ENCODE peak calls at places on chromosome 3, in nine cellular contexts. One of them, this sample, is unnamed.

GRCh38 chr3:152264378-152264777 is 4.4 kb upstream of the MBNL1 start:
- DNase-seq in central memory CD4-positive, alpha-beta T cell: no peak
- DNase-seq in stimulated activated CD4-positive, alpha-beta T cell treated with anti-CD3 and anti-CD28 coated beads, Interleukin-4, amount 100 ng/mL, for 48 hours: no peak
- DNase-seq in stimulated activated CD8-positive, alpha-beta memory T cell treated with anti-CD3 and anti-CD28 coated beads, Interleukin-7, amount 100 ng/mL, for 4 hours: no peak
- DNase-seq in NCI-H2171 treated with DMSO at 0.1 percent for 48 hours: no peak
- DNase-seq in spleen: no peak
- DNase-seq in GM20000: no peak
- DNase-seq in activated gamma-delta T cell treated with Interleukin-2 at 50 U/mL for 16 hours: no peak
- DNase-seq in type B pancreatic cell: no peak
- DNase-seq in this sample: no peak

GRCh38 chr3:66036586-66037061 is 2.1 kb downstream of the MAGI1 start:
- DNase-seq in central memory CD4-positive, alpha-beta T cell: no peak
- DNase-seq in stimulated activated CD4-positive, alpha-beta T cell treated with anti-CD3 and anti-CD28 coated beads, Interleukin-4, amount 100 ng/mL, for 48 hours: no peak
- DNase-seq in stimulated activated CD8-positive, alpha-beta memory T cell treated with anti-CD3 and anti-CD28 coated beads, Interleukin-7, amount 100 ng/mL, for 4 hours: no peak
- DNase-seq in NCI-H2171 treated with DMSO at 0.1 percent for 48 hours: no peak
- DNase-seq in spleen: no peak
- DNase-seq in GM20000: no peak
- DNase-seq in activated gamma-delta T cell treated with Interleukin-2 at 50 U/mL for 16 hours: no peak
- DNase-seq in type B pancreatic cell: no peak
- DNase-seq in this sample: no peak

GRCh38 chr3:156174229-156174847 is 54.0 kb downstream of the KCNAB1 start:
- DNase-seq in central memory CD4-positive, alpha-beta T cell: no peak
- DNase-seq in stimulated activated CD4-positive, alpha-beta T cell treated with anti-CD3 and anti-CD28 coated beads, Interleukin-4, amount 100 ng/mL, for 48 hours: no peak
- DNase-seq in stimulated activated CD8-positive, alpha-beta memory T cell treated with anti-CD3 and anti-CD28 coated beads, Interleukin-7, amount 100 ng/mL, for 4 hours: no peak
- DNase-seq in NCI-H2171 treated with DMSO at 0.1 percent for 48 hours: peak; percentile 37
- DNase-seq in spleen: no peak
- DNase-seq in GM20000: no peak
- DNase-seq in activated gamma-delta T cell treated with Interleukin-2 at 50 U/mL for 16 hours: no peak
- DNase-seq in type B pancreatic cell: no peak
- DNase-seq in this sample: no peak

GRCh38 chr3:40771112-40771511 is 246.4 kb downstream of the ZNF621 start:
- DNase-seq in central memory CD4-positive, alpha-beta T cell: no peak
- DNase-seq in stimulated activated CD4-positive, alpha-beta T cell treated with anti-CD3 and anti-CD28 coated beads, Interleukin-4, amount 100 ng/mL, for 48 hours: no peak
- DNase-seq in stimulated activated CD8-positive, alpha-beta memory T cell treated with anti-CD3 and anti-CD28 coated beads, Interleukin-7, amount 100 ng/mL, for 4 hours: no peak
- DNase-seq in NCI-H2171 treated with DMSO at 0.1 percent for 48 hours: no peak
- DNase-seq in spleen: no peak
- DNase-seq in GM20000: no peak
- DNase-seq in activated gamma-delta T cell treated with Interleukin-2 at 50 U/mL for 16 hours: no peak
- DNase-seq in type B pancreatic cell: no peak
- DNase-seq in this sample: no peak

GRCh38 chr3:22777834-22778233 is 425.3 kb upstream of the UBE2E2 start:
- DNase-seq in central memory CD4-positive, alpha-beta T cell: no peak
- DNase-seq in stimulated activated CD4-positive, alpha-beta T cell treated with anti-CD3 and anti-CD28 coated beads, Interleukin-4, amount 100 ng/mL, for 48 hours: no peak
- DNase-seq in stimulated activated CD8-positive, alpha-beta memory T cell treated with anti-CD3 and anti-CD28 coated beads, Interleukin-7, amount 100 ng/mL, for 4 hours: no peak
- DNase-seq in NCI-H2171 treated with DMSO at 0.1 percent for 48 hours: no peak
- DNase-seq in spleen: no peak
- DNase-seq in GM20000: no peak
- DNase-seq in activated gamma-delta T cell treated with Interleukin-2 at 50 U/mL for 16 hours: no peak
- DNase-seq in type B pancreatic cell: no peak
- DNase-seq in this sample: no peak

GRCh38 chr3:21825684-21826083 is 74.7 kb upstream of the ZNF385D start:
- DNase-seq in central memory CD4-positive, alpha-beta T cell: no peak
- DNase-seq in stimulated activated CD4-positive, alpha-beta T cell treated with anti-CD3 and anti-CD28 coated beads, Interleukin-4, amount 100 ng/mL, for 48 hours: no peak
- DNase-seq in stimulated activated CD8-positive, alpha-beta memory T cell treated with anti-CD3 and anti-CD28 coated beads, Interleukin-7, amount 100 ng/mL, for 4 hours: no peak
- DNase-seq in NCI-H2171 treated with DMSO at 0.1 percent for 48 hours: no peak
- DNase-seq in spleen: no peak
- DNase-seq in GM20000: no peak
- DNase-seq in activated gamma-delta T cell treated with Interleukin-2 at 50 U/mL for 16 hours: no peak
- DNase-seq in type B pancreatic cell: no peak
- DNase-seq in this sample: no peak

GRCh38 chr3:197186887-197187588 is 111.4 kb downstream of the DLG1 start:
- DNase-seq in central memory CD4-positive, alpha-beta T cell: peak; percentile 24
- DNase-seq in stimulated activated CD4-positive, alpha-beta T cell treated with anti-CD3 and anti-CD28 coated beads, Interleukin-4, amount 100 ng/mL, for 48 hours: no peak
- DNase-seq in stimulated activated CD8-positive, alpha-beta memory T cell treated with anti-CD3 and anti-CD28 coated beads, Interleukin-7, amount 100 ng/mL, for 4 hours: no peak
- DNase-seq in NCI-H2171 treated with DMSO at 0.1 percent for 48 hours: peak; percentile 75
- DNase-seq in spleen: no peak
- DNase-seq in GM20000: peak; percentile 57
- DNase-seq in activated gamma-delta T cell treated with Interleukin-2 at 50 U/mL for 16 hours: peak; percentile 21
- DNase-seq in type B pancreatic cell: no peak
- DNase-seq in this sample: no peak

GRCh38 chr3:18238721-18239331 is 186.3 kb downstream of the SATB1 start:
- DNase-seq in central memory CD4-positive, alpha-beta T cell: no peak
- DNase-seq in stimulated activated CD4-positive, alpha-beta T cell treated with anti-CD3 and anti-CD28 coated beads, Interleukin-4, amount 100 ng/mL, for 48 hours: no peak
- DNase-seq in stimulated activated CD8-positive, alpha-beta memory T cell treated with anti-CD3 and anti-CD28 coated beads, Interleukin-7, amount 100 ng/mL, for 4 hours: no peak
- DNase-seq in NCI-H2171 treated with DMSO at 0.1 percent for 48 hours: no peak
- DNase-seq in spleen: no peak
- DNase-seq in GM20000: no peak
- DNase-seq in activated gamma-delta T cell treated with Interleukin-2 at 50 U/mL for 16 hours: no peak
- DNase-seq in type B pancreatic cell: no peak
- DNase-seq in this sample: no peak

GRCh38 chr3:80355144-80355543 is 587.3 kb upstream of the ROBO1 start:
- DNase-seq in central memory CD4-positive, alpha-beta T cell: no peak
- DNase-seq in stimulated activated CD4-positive, alpha-beta T cell treated with anti-CD3 and anti-CD28 coated beads, Interleukin-4, amount 100 ng/mL, for 48 hours: no peak
- DNase-seq in stimulated activated CD8-positive, alpha-beta memory T cell treated with anti-CD3 and anti-CD28 coated beads, Interleukin-7, amount 100 ng/mL, for 4 hours: no peak
- DNase-seq in NCI-H2171 treated with DMSO at 0.1 percent for 48 hours: no peak
- DNase-seq in spleen: no peak
- DNase-seq in GM20000: no peak
- DNase-seq in activated gamma-delta T cell treated with Interleukin-2 at 50 U/mL for 16 hours: no peak
- DNase-seq in type B pancreatic cell: no peak
- DNase-seq in this sample: no peak

GRCh38 chr3:196431193-196432136 is 762 bp downstream of the UBXN7 start:
- DNase-seq in central memory CD4-positive, alpha-beta T cell: peak; percentile 21
- DNase-seq in stimulated activated CD4-positive, alpha-beta T cell treated with anti-CD3 and anti-CD28 coated beads, Interleukin-4, amount 100 ng/mL, for 48 hours: peak; percentile 11
- DNase-seq in stimulated activated CD8-positive, alpha-beta memory T cell treated with anti-CD3 and anti-CD28 coated beads, Interleukin-7, amount 100 ng/mL, for 4 hours: peak; percentile 12
- DNase-seq in NCI-H2171 treated with DMSO at 0.1 percent for 48 hours: peak; percentile 62
- DNase-seq in spleen: peak; percentile 91
- DNase-seq in GM20000: peak; percentile 67
- DNase-seq in activated gamma-delta T cell treated with Interleukin-2 at 50 U/mL for 16 hours: no peak
- DNase-seq in type B pancreatic cell: peak; percentile 72
- DNase-seq in this sample: peak; percentile 51

GRCh38 chr3:136543385-136543784 is 208.8 kb downstream of the STAG1 start:
- DNase-seq in central memory CD4-positive, alpha-beta T cell: no peak
- DNase-seq in stimulated activated CD4-positive, alpha-beta T cell treated with anti-CD3 and anti-CD28 coated beads, Interleukin-4, amount 100 ng/mL, for 48 hours: no peak
- DNase-seq in stimulated activated CD8-positive, alpha-beta memory T cell treated with anti-CD3 and anti-CD28 coated beads, Interleukin-7, amount 100 ng/mL, for 4 hours: no peak
- DNase-seq in NCI-H2171 treated with DMSO at 0.1 percent for 48 hours: no peak
- DNase-seq in spleen: no peak
- DNase-seq in GM20000: no peak
- DNase-seq in activated gamma-delta T cell treated with Interleukin-2 at 50 U/mL for 16 hours: no peak
- DNase-seq in type B pancreatic cell: no peak
- DNase-seq in this sample: no peak

GRCh38 chr3:32452009-32452408 is 50.6 kb downstream of the CMTM6 start:
- DNase-seq in central memory CD4-positive, alpha-beta T cell: no peak
- DNase-seq in stimulated activated CD4-positive, alpha-beta T cell treated with anti-CD3 and anti-CD28 coated beads, Interleukin-4, amount 100 ng/mL, for 48 hours: no peak
- DNase-seq in stimulated activated CD8-positive, alpha-beta memory T cell treated with anti-CD3 and anti-CD28 coated beads, Interleukin-7, amount 100 ng/mL, for 4 hours: no peak
- DNase-seq in NCI-H2171 treated with DMSO at 0.1 percent for 48 hours: no peak
- DNase-seq in spleen: no peak
- DNase-seq in GM20000: no peak
- DNase-seq in activated gamma-delta T cell treated with Interleukin-2 at 50 U/mL for 16 hours: no peak
- DNase-seq in type B pancreatic cell: no peak
- DNase-seq in this sample: no peak

GRCh38 chr3:71728632-71729342 is 3.6 kb upstream of the EIF4E3 start:
- DNase-seq in central memory CD4-positive, alpha-beta T cell: peak; percentile 36
- DNase-seq in stimulated activated CD4-positive, alpha-beta T cell treated with anti-CD3 and anti-CD28 coated beads, Interleukin-4, amount 100 ng/mL, for 48 hours: no peak
- DNase-seq in stimulated activated CD8-positive, alpha-beta memory T cell treated with anti-CD3 and anti-CD28 coated beads, Interleukin-7, amount 100 ng/mL, for 4 hours: no peak
- DNase-seq in NCI-H2171 treated with DMSO at 0.1 percent for 48 hours: peak; percentile 85
- DNase-seq in spleen: no peak
- DNase-seq in GM20000: no peak
- DNase-seq in activated gamma-delta T cell treated with Interleukin-2 at 50 U/mL for 16 hours: no peak
- DNase-seq in type B pancreatic cell: no peak
- DNase-seq in this sample: no peak

GRCh38 chr3:13077431-13078157 is 4.4 kb upstream of the IQSEC1 start:
- DNase-seq in central memory CD4-positive, alpha-beta T cell: no peak
- DNase-seq in stimulated activated CD4-positive, alpha-beta T cell treated with anti-CD3 and anti-CD28 coated beads, Interleukin-4, amount 100 ng/mL, for 48 hours: no peak
- DNase-seq in stimulated activated CD8-positive, alpha-beta memory T cell treated with anti-CD3 and anti-CD28 coated beads, Interleukin-7, amount 100 ng/mL, for 4 hours: no peak
- DNase-seq in NCI-H2171 treated with DMSO at 0.1 percent for 48 hours: peak; percentile 52
- DNase-seq in spleen: no peak
- DNase-seq in GM20000: no peak
- DNase-seq in activated gamma-delta T cell treated with Interleukin-2 at 50 U/mL for 16 hours: no peak
- DNase-seq in type B pancreatic cell: no peak
- DNase-seq in this sample: no peak

GRCh38 chr3:177977381-177978158 is 558.7 kb upstream of the KCNMB2 start:
- DNase-seq in central memory CD4-positive, alpha-beta T cell: no peak
- DNase-seq in stimulated activated CD4-positive, alpha-beta T cell treated with anti-CD3 and anti-CD28 coated beads, Interleukin-4, amount 100 ng/mL, for 48 hours: no peak
- DNase-seq in stimulated activated CD8-positive, alpha-beta memory T cell treated with anti-CD3 and anti-CD28 coated beads, Interleukin-7, amount 100 ng/mL, for 4 hours: no peak
- DNase-seq in NCI-H2171 treated with DMSO at 0.1 percent for 48 hours: no peak
- DNase-seq in spleen: no peak
- DNase-seq in GM20000: no peak
- DNase-seq in activated gamma-delta T cell treated with Interleukin-2 at 50 U/mL for 16 hours: no peak
- DNase-seq in type B pancreatic cell: no peak
- DNase-seq in this sample: no peak

GRCh38 chr3:34858067-34858466 is 781.3 kb upstream of the ARPP21 start:
- DNase-seq in central memory CD4-positive, alpha-beta T cell: no peak
- DNase-seq in stimulated activated CD4-positive, alpha-beta T cell treated with anti-CD3 and anti-CD28 coated beads, Interleukin-4, amount 100 ng/mL, for 48 hours: no peak
- DNase-seq in stimulated activated CD8-positive, alpha-beta memory T cell treated with anti-CD3 and anti-CD28 coated beads, Interleukin-7, amount 100 ng/mL, for 4 hours: no peak
- DNase-seq in NCI-H2171 treated with DMSO at 0.1 percent for 48 hours: no peak
- DNase-seq in spleen: no peak
- DNase-seq in GM20000: peak; percentile 5
- DNase-seq in activated gamma-delta T cell treated with Interleukin-2 at 50 U/mL for 16 hours: no peak
- DNase-seq in type B pancreatic cell: no peak
- DNase-seq in this sample: no peak

GRCh38 chr3:109804697-109805096 is 467.4 kb upstream of the DPPA4 start:
- DNase-seq in central memory CD4-positive, alpha-beta T cell: peak; percentile 31
- DNase-seq in stimulated activated CD4-positive, alpha-beta T cell treated with anti-CD3 and anti-CD28 coated beads, Interleukin-4, amount 100 ng/mL, for 48 hours: no peak
- DNase-seq in stimulated activated CD8-positive, alpha-beta memory T cell treated with anti-CD3 and anti-CD28 coated beads, Interleukin-7, amount 100 ng/mL, for 4 hours: no peak
- DNase-seq in NCI-H2171 treated with DMSO at 0.1 percent for 48 hours: no peak
- DNase-seq in spleen: no peak
- DNase-seq in GM20000: no peak
- DNase-seq in activated gamma-delta T cell treated with Interleukin-2 at 50 U/mL for 16 hours: no peak
- DNase-seq in type B pancreatic cell: no peak
- DNase-seq in this sample: no peak